ENCODE peak calls at places on chromosomes 5 and 9, in nine cellular contexts. D is IMR-90, N is A549, F is heart left ventricle, E is right lobe of liver, X is ovary, L is lower leg skin, A is Peyer's patch, O is prostate gland. V is an unnamed sample.

GRCh38 chr9:108655818-108656217 is 200.0 kb downstream of the ACTL7B start:
- DNase-seq in D (no peak), N (no peak), F (no peak), E (no peak), X (no peak), L (peak; percentile 64), A (no peak), O (no peak), V (no peak)

GRCh38 chr9:26791274-26791673 is 101.3 kb downstream of the CAAP1 start:
- DNase-seq in D (no peak), N (no peak), F (no peak), E (no peak), X (no peak), L (no peak), A (no peak), O (no peak), V (no peak)

GRCh38 chr5:86152988-86153560 is 464.7 kb upstream of the COX7C start:
- DNase-seq in D (no peak), N (no peak), F (no peak), E (no peak), X (no peak), L (no peak), A (no peak), O (no peak), V (no peak)

GRCh38 chr5:141906972-141907371 is 16.7 kb upstream of the DELE1 start:
- DNase-seq in D (no peak), N (no peak), F (no peak), E (no peak), X (no peak), L (no peak), A (no peak), O (no peak), V (no peak)

GRCh38 chr9:138104251-138105122 is 226.9 kb downstream of the CACNA1B start:
- DNase-seq in D (no peak), N (no peak), F (no peak), E (no peak), X (no peak), L (peak; percentile 76), A (no peak), O (peak; percentile 1), V (no peak)

GRCh38 chr9:22216730-22217160 is 207.6 kb upstream of the CDKN2B start:
- DNase-seq in D (peak; percentile 82), N (no peak), F (no peak), E (no peak), X (no peak), L (no peak), A (no peak), O (no peak), V (no peak)

GRCh38 chr5:98975223-98975622 is 46.4 kb upstream of the CHD1 start:
- DNase-seq in D (peak; percentile 9), N (no peak), F (no peak), E (no peak), X (no peak), L (no peak), A (no peak), O (no peak), V (no peak)

GRCh38 chr9:11199335-11199734 is 586.5 kb upstream of the PTPRD start:
- DNase-seq in D (no peak), N (no peak), F (no peak), E (no peak), X (no peak), L (no peak), A (no peak), O (no peak), V (no peak)

GRCh38 chr9:27384262-27385014 is 87.5 kb upstream of the EQTN start:
- DNase-seq in D (no peak), N (no peak), F (no peak), E (no peak), X (no peak), L (no peak), A (no peak), O (no peak), V (no peak)

GRCh38 chr5:96209829-96210228 is 223.2 kb downstream of the PCSK1 start:
- DNase-seq in D (peak; percentile 90), N (no peak), F (no peak), E (no peak), X (no peak), L (no peak), A (no peak), O (no peak), V (no peak)

GRCh38 chr5:4580772-4581171 is 559.4 kb upstream of the ADAMTS16 start:
- DNase-seq in D (no peak), N (no peak), F (no peak), E (no peak), X (no peak), L (no peak), A (no peak), O (no peak), V (no peak)

GRCh38 chr9:97710356-97711222 is 13.4 kb upstream of the XPA start:
- DNase-seq in D (peak; percentile 66), N (peak; percentile 86), F (peak; percentile 27), E (peak; percentile 55), X (no peak), L (no peak), A (no peak), O (peak; percentile 40), V (peak; percentile 51)

GRCh38 chr5:157546456-157547100 is 29.0 kb downstream of the ADAM19 start:
- DNase-seq in D (peak; percentile 65), N (no peak), F (peak; percentile 73), E (no peak), X (no peak), L (no peak), A (no peak), O (no peak), V (no peak)

GRCh38 chr9:114238919-114239879 is 83.7 kb upstream of the ORM1 start:
- DNase-seq in D (peak; percentile 66), N (peak; percentile 28), F (peak; percentile 54), E (no peak), X (no peak), L (no peak), A (no peak), O (no peak), V (no peak)

GRCh38 chr5:113058706-113059226 is 82.2 kb downstream of the DCP2 start:
- DNase-seq in D (no peak), N (no peak), F (no peak), E (no peak), X (no peak), L (peak; percentile 65), A (no peak), O (no peak), V (no peak)

GRCh38 chr9:81535542-81536241 is 153.7 kb downstream of the TLE1 start:
- DNase-seq in D (peak; percentile 83), N (peak; percentile 85), F (no peak), E (peak; percentile 54), X (no peak), L (no peak), A (no peak), O (no peak), V (no peak)

GRCh38 chr5:83924171-83924570 is 203.5 kb upstream of the HAPLN1 start:
- DNase-seq in D (peak; percentile 59), N (no peak), F (no peak), E (no peak), X (no peak), L (no peak), A (no peak), O (no peak), V (no peak)

GRCh38 chr5:139816566-139816965 is 21.0 kb downstream of the PSD2 start:
- DNase-seq in D (no peak), N (no peak), F (no peak), E (no peak), X (no peak), L (no peak), A (no peak), O (no peak), V (no peak)

GRCh38 chr5:74272019-74272775 is 368.3 kb downstream of the ENC1 start:
- DNase-seq in D (peak; percentile 31), N (no peak), F (no peak), E (no peak), X (no peak), L (no peak), A (no peak), O (no peak), V (no peak)

GRCh38 chr5:74275204-74275992 is 365.1 kb downstream of the ENC1 start:
- DNase-seq in D (no peak), N (no peak), F (no peak), E (no peak), X (no peak), L (no peak), A (no peak), O (no peak), V (no peak)

GRCh38 chr5:74272831-74273545 is 367.5 kb downstream of the ENC1 start:
- DNase-seq in D (no peak), N (no peak), F (no peak), E (no peak), X (no peak), L (no peak), A (no peak), O (peak; percentile 21), V (no peak)
- TF ChIP-seq CTCF in D (no peak), N (no peak), F (no peak), E (no peak), X (no peak), L (no peak), A (no peak), O (no peak), V (no peak)

DNA sequence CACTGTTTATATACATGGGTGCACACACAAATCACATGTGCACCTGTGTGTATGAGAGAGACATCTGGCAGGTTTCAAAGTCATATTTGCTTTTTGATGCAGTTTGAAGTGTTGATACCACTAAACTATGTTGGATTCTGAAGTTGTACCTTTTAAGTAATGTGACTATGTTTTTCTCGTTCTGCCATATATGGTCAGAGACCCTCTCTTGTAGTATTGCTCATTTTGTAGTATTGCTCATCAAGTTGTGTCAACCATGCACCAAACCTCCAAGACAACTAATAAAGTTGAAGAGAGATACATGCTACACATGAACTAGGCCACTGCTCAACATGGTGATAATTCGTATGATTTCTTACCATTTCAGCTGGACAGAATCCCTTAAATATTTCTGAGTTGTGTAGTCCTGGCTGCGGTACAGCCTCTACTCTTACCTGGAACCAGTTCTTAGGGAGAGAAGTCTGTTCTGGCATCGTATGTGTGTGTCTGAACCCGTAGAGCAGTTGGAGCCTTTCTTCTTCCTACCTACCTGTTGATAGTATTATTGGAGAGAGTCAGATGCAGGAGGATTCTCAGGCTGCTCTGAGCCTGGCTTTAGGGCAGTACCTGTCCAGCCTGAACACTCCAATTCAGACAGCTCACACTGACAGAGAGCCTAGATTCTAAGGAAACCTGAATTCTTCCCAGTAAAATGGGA is 190.3 kb downstream of the CD180 start:
- DNase-seq in D (no peak), N (no peak), F (no peak), E (no peak), X (no peak), L (no peak), A (no peak), O (no peak), V (no peak)
- TF ChIP-seq POLR2A in D (no peak), N (no peak), F (no peak), E (no peak), X (no peak), L (no peak), A (no peak), O (no peak), V (no peak)

GRCh38 chr5:167573274-167574127 is 717.9 kb upstream of the WWC1 start:
- DNase-seq in D (peak; percentile 50), N (no peak), F (no peak), E (no peak), X (no peak), L (no peak), A (no peak), O (peak; percentile 38), V (no peak)
- H3K4me3 ChIP-seq in D (peak overlapping the region; percentile 46), N (peak overlapping the region; percentile 24), F (peak overlapping the region; percentile 30), E (no peak overlapping the region), X (peak overlapping the region; percentile 16), L (no peak overlapping the region), A (peak overlapping the region; percentile 13), O (peak overlapping the region; percentile 16), V (peak overlapping the region; percentile 24)

GRCh38 chr9:71628247-71628646 is 140.1 kb downstream of the CEMIP2 start:
- DNase-seq in D (peak; percentile 6), N (no peak), F (no peak), E (no peak), X (no peak), L (no peak), A (no peak), O (no peak), V (no peak)
- TF ChIP-seq CTCF in D (peak; percentile 39), N (peak; percentile 14), F (no peak), E (peak; percentile 19), X (no peak), L (no peak), A (peak; percentile 12), O (no peak), V (no peak)

V was measured in stomach.